ENCODE peak calls at places on chromosomes 1 and 21, in eight cellular contexts. Y is CD8-positive, alpha-beta T cell; U is stimulated activated CD8-positive, alpha-beta memory T cell treated with anti-CD3 and anti-CD28 coated beads, Interleukin-2, amount 100 ng/mL, for 1 hour; C is T-helper 2 cell; Z is progenitor cell of endocrine pancreas; Q is heart left ventricle; E is Right ventricle myocardium superior; A is heart right ventricle. N is an unnamed sample.

GRCh38 chr1:118711356-118711755 is 276.8 kb downstream of the TBX15 start:
- DNase-seq in C (no peak), Q (no peak), E (no peak), U (no peak), A (no peak), Z (no peak), Y (no peak), N (no peak)

GRCh38 chr1:43796111-43796581 is 88.8 kb downstream of the ST3GAL3 start:
- DNase-seq in Z (no peak), U (no peak), Q (no peak), Y (no peak), C (no peak), A (no peak), E (no peak), N (no peak)

GRCh38 chr1:153192697-153193096 is 10.5 kb upstream of the LELP1 start:
- DNase-seq in A (no peak), Q (no peak), U (no peak), C (peak), Y (no peak), Z (peak), E (no peak), N (no peak)

GRCh38 chr1:198157847-198158765 is 1.3 kb downstream of the NEK7 start:
- DNase-seq in U (no peak), Q (no peak), Y (peak), E (no peak), C (peak), Z (no peak), A (no peak), N (no peak)

GRCh38 chr21:39314155-39315027 is 959 bp upstream of the BRWD1 start:
- DNase-seq in Z (peak), A (peak), Y (peak), U (peak), Q (peak), E (peak), C (peak), N (no peak)

GRCh38 chr21:46055863-46056281 is 42.0 kb upstream of the COL6A2 start:
- DNase-seq in Z (no peak), A (no peak), C (no peak), Q (no peak), U (no peak), E (no peak), Y (no peak), N (peak)

GRCh38 chr1:152884966-152885624 is 7.0 kb downstream of the SMCP start:
- DNase-seq in E (no peak), A (no peak), Z (no peak), C (no peak), Y (no peak), Q (no peak), U (no peak), N (no peak)

GRCh38 chr1:192109576-192109975 is 48.7 kb upstream of the RGS18 start:
- DNase-seq in Q (no peak), A (no peak), U (no peak), Y (no peak), C (no peak), E (no peak), Z (no peak), N (no peak)